ENCODE peak calls at places on chromosome 4, in ten cellular contexts. One of them, this sample, is unnamed.

GRCh38 chr4:23373269-23373668 is 516.6 kb downstream of the PPARGC1A start:
- DNase-seq in stomach: peak; percentile 79
- DNase-seq in M059J: peak; percentile 87
- DNase-seq in cardiac fibroblast: peak; percentile 3
- DNase-seq in GM19239: no peak
- DNase-seq in endodermal cell: peak; percentile 71
- DNase-seq in heart right ventricle: no peak
- DNase-seq in GM12864: no peak
- DNase-seq in NCI-H2081: no peak
- DNase-seq in NCI-H774: no peak
- DNase-seq in this sample: peak; percentile 60

GRCh38 chr4:30929649-30930048 is 209.5 kb downstream of the PCDH7 start:
- DNase-seq in stomach: no peak
- DNase-seq in M059J: no peak
- DNase-seq in cardiac fibroblast: no peak
- DNase-seq in GM19239: no peak
- DNase-seq in endodermal cell: no peak
- DNase-seq in heart right ventricle: no peak
- DNase-seq in GM12864: no peak
- DNase-seq in NCI-H2081: no peak
- DNase-seq in NCI-H774: no peak
- DNase-seq in this sample: no peak

GRCh38 chr4:87073570-87074470 is 139.0 kb downstream of the AFF1 start:
- DNase-seq in stomach: no peak
- DNase-seq in M059J: no peak
- DNase-seq in cardiac fibroblast: no peak
- DNase-seq in GM19239: peak; percentile 26
- DNase-seq in endodermal cell: no peak
- DNase-seq in heart right ventricle: peak; percentile 29
- DNase-seq in GM12864: peak; percentile 83
- DNase-seq in NCI-H2081: peak; percentile 87
- DNase-seq in NCI-H774: peak; percentile 8
- DNase-seq in this sample: no peak

GRCh38 chr4:46844325-46844917 is 64.6 kb downstream of the COX7B2 start:
- DNase-seq in stomach: peak; percentile 33
- DNase-seq in M059J: peak; percentile 55
- DNase-seq in cardiac fibroblast: peak; percentile 76
- DNase-seq in GM19239: no peak
- DNase-seq in endodermal cell: peak; percentile 71
- DNase-seq in heart right ventricle: no peak
- DNase-seq in GM12864: peak; percentile 37
- DNase-seq in NCI-H2081: peak; percentile 80
- DNase-seq in NCI-H774: peak; percentile 50
- DNase-seq in this sample: peak; percentile 37

GRCh38 chr4:109433281-109434006 is at the start of gene SEC24B:
- DNase-seq in stomach: peak; percentile 91
- DNase-seq in M059J: peak; percentile 72
- DNase-seq in cardiac fibroblast: peak; percentile 79
- DNase-seq in GM19239: peak; percentile 81
- DNase-seq in endodermal cell: peak; percentile 94
- DNase-seq in heart right ventricle: peak; percentile 91
- DNase-seq in GM12864: peak; percentile 62
- DNase-seq in NCI-H2081: peak; percentile 66
- DNase-seq in NCI-H774: peak; percentile 48
- DNase-seq in this sample: peak; percentile 87

GRCh38 chr4:7210818-7211217 is 18.5 kb downstream of the SORCS2 start:
- DNase-seq in stomach: no peak
- DNase-seq in M059J: peak; percentile 79
- DNase-seq in cardiac fibroblast: peak; percentile 84
- DNase-seq in GM19239: no peak
- DNase-seq in endodermal cell: no peak
- DNase-seq in heart right ventricle: no peak
- DNase-seq in GM12864: no peak
- DNase-seq in NCI-H2081: no peak
- DNase-seq in NCI-H774: no peak
- DNase-seq in this sample: no peak

GRCh38 chr4:19936471-19936870 is 315.2 kb upstream of the SLIT2 start:
- DNase-seq in stomach: no peak
- DNase-seq in M059J: peak; percentile 86
- DNase-seq in cardiac fibroblast: peak; percentile 73
- DNase-seq in GM19239: no peak
- DNase-seq in endodermal cell: no peak
- DNase-seq in heart right ventricle: no peak
- DNase-seq in GM12864: no peak
- DNase-seq in NCI-H2081: no peak
- DNase-seq in NCI-H774: no peak
- DNase-seq in this sample: no peak

GRCh38 chr4:89196745-89197144 is 85.4 kb downstream of the TIGD2 start:
- DNase-seq in stomach: no peak
- DNase-seq in M059J: no peak
- DNase-seq in cardiac fibroblast: peak; percentile 8
- DNase-seq in GM19239: no peak
- DNase-seq in endodermal cell: no peak
- DNase-seq in heart right ventricle: no peak
- DNase-seq in GM12864: no peak
- DNase-seq in NCI-H2081: peak; percentile 23
- DNase-seq in NCI-H774: no peak
- DNase-seq in this sample: peak; percentile 73

GRCh38 chr4:17956245-17956644 is 65.3 kb downstream of the LCORL start:
- DNase-seq in stomach: no peak
- DNase-seq in M059J: no peak
- DNase-seq in cardiac fibroblast: no peak
- DNase-seq in GM19239: no peak
- DNase-seq in endodermal cell: no peak
- DNase-seq in heart right ventricle: no peak
- DNase-seq in GM12864: no peak
- DNase-seq in NCI-H2081: no peak
- DNase-seq in NCI-H774: no peak
- DNase-seq in this sample: no peak

GRCh38 chr4:140372607-140373327 is 679 bp upstream of the SCOC start:
- DNase-seq in stomach: no peak
- DNase-seq in M059J: peak; percentile 25
- DNase-seq in cardiac fibroblast: peak; percentile 31
- DNase-seq in GM19239: peak; percentile 31
- DNase-seq in endodermal cell: peak; percentile 49
- DNase-seq in heart right ventricle: no peak
- DNase-seq in GM12864: peak; percentile 51
- DNase-seq in NCI-H2081: peak; percentile 18
- DNase-seq in NCI-H774: no peak
- DNase-seq in this sample: no peak

GRCh38 chr4:129230836-129231235 is 134.9 kb downstream of the C4orf33 start:
- DNase-seq in stomach: no peak
- DNase-seq in M059J: no peak
- DNase-seq in cardiac fibroblast: no peak
- DNase-seq in GM19239: no peak
- DNase-seq in endodermal cell: no peak
- DNase-seq in heart right ventricle: no peak
- DNase-seq in GM12864: no peak
- DNase-seq in NCI-H2081: no peak
- DNase-seq in NCI-H774: no peak
- DNase-seq in this sample: no peak

GRCh38 chr4:145177511-145177905 is 2.9 kb downstream of the OTUD4 start:
- DNase-seq in stomach: no peak
- DNase-seq in M059J: no peak
- DNase-seq in cardiac fibroblast: peak; percentile 54
- DNase-seq in GM19239: no peak
- DNase-seq in endodermal cell: no peak
- DNase-seq in heart right ventricle: no peak
- DNase-seq in GM12864: no peak
- DNase-seq in NCI-H2081: no peak
- DNase-seq in NCI-H774: no peak
- DNase-seq in this sample: no peak

This sample was measured in pancreas.